ENCODE peak calls at places on chromosomes 11 and 22, in ten cellular contexts. J is heart left ventricle, C is GM23338, N is mesenchymal stem cell, O is neuronal stem cell, H is tibial nerve, L is upper lobe of left lung, A is cardiac muscle cell, Y is Panc1, F is mammary epithelial cell. M is an unnamed sample.

GRCh38 chr11:44751066-44751465 is 24.3 kb downstream of the TSPAN18 start:
- DNase-seq in O (no peak), J (no peak), N (no peak), H (no peak), L (no peak), C (no peak), A (no peak), F (no peak), Y (no peak), M (no peak)

GRCh38 chr22:36486619-36487384 is 5.4 kb upstream of the TXN2 start:
- DNase-seq in F (peak; percentile 47), N (peak; percentile 80), J (peak; percentile 53), C (peak; percentile 81), A (peak; percentile 67), Y (no peak), L (no peak), H (peak; percentile 49), O (no peak), M (no peak)

GRCh38 chr11:61532136-61533038 is 23.8 kb downstream of the LRRC10B start:
- DNase-seq in O (no peak), A (peak; percentile 33), J (no peak), L (no peak), C (peak; percentile 85), Y (peak; percentile 33), N (peak; percentile 25), H (peak; percentile 12), F (peak; percentile 46), M (no peak)

GRCh38 chr22:42172385-42173172 is 42.0 kb upstream of the CYP2D6 start:
- DNase-seq in N (no peak), J (no peak), F (no peak), A (peak; percentile 47), L (no peak), H (no peak), Y (no peak), C (no peak), O (no peak), M (no peak)

GRCh38 chr11:60915250-60915914 is 1.4 kb downstream of the TMEM109 start:
- DNase-seq in L (no peak), H (peak; percentile 45), Y (no peak), F (peak; percentile 78), O (peak; percentile 77), J (peak; percentile 75), N (peak; percentile 75), C (peak; percentile 85), A (peak; percentile 56), M (peak; percentile 88)

GRCh38 chr11:58004664-58005063 is 19.0 kb upstream of the OR9Q1 start:
- DNase-seq in F (no peak), N (no peak), O (no peak), Y (no peak), A (peak; percentile 32), L (no peak), J (no peak), C (no peak), H (no peak), M (no peak)

GRCh38 chr22:38513063-38513462 is 7.0 kb upstream of the DDX17 start:
- DNase-seq in F (no peak), L (no peak), J (no peak), N (no peak), C (peak; percentile 74), H (no peak), O (no peak), Y (no peak), A (no peak), M (no peak)

GRCh38 chr11:94046796-94047195 is 25.6 kb downstream of the HEPHL1 start:
- DNase-seq in Y (no peak), A (no peak), O (no peak), F (peak; percentile 20), N (no peak), C (no peak), H (no peak), L (no peak), J (no peak), M (no peak)

GRCh38 chr22:20127869-20128618 is 3.6 kb upstream of the ZDHHC8 start:
- DNase-seq in L (peak; percentile 26), C (no peak), O (no peak), J (no peak), F (no peak), Y (no peak), H (no peak), A (no peak), N (no peak), M (no peak)
- H3K4me1 ChIP-seq in L (peaks cover 7% of the 10 kb centered on the region), C (no peaks in the 10 kb centered on the region), O (peaks cover 8% of the 10 kb centered on the region), J (peaks cover 3% of the 10 kb centered on the region), F (peaks cover 9% of the 10 kb centered on the region), Y (no peaks in the 10 kb centered on the region), H (peaks cover 8% of the 10 kb centered on the region), A (peaks cover 9% of the 10 kb centered on the region), N (peaks cover 19% of the 10 kb centered on the region), M (no peaks in the 10 kb centered on the region)

GRCh38 chr11:34357646-34358257 is at the start of gene ABTB2:
- DNase-seq in N (peak; percentile 97), L (peak; percentile 99), C (peak; percentile 100), O (peak; percentile 96), A (peak; percentile 99), J (peak; percentile 98), Y (peak; percentile 81), H (peak; percentile 99), F (peak; percentile 96), M (peak; percentile 99)

GRCh38 chr11:34360056-34360455 is 2.2 kb upstream of the ABTB2 start:
- DNase-seq in F (no peak), C (no peak), Y (no peak), J (no peak), H (no peak), O (no peak), L (no peak), N (no peak), A (no peak), M (no peak)

GRCh38 chr11:34359548-34359891 is 1.7 kb upstream of the ABTB2 start:
- DNase-seq in Y (no peak), O (no peak), H (no peak), L (no peak), J (no peak), F (no peak), C (no peak), N (no peak), A (no peak), M (no peak)

GRCh38 chr11:34358258-34358665 is 452 bp upstream of the ABTB2 start:
- DNase-seq in J (peak; percentile 63), Y (no peak), L (no peak), H (peak; percentile 33), C (peak; percentile 75), A (peak; percentile 69), N (peak; percentile 61), O (peak; percentile 67), F (peak; percentile 82), M (peak; percentile 89)

GRCh38 chr11:34358666-34359547 is 1.1 kb upstream of the ABTB2 start:
- DNase-seq in J (peak; percentile 76), H (peak; percentile 94), A (peak; percentile 87), F (peak; percentile 64), Y (peak; percentile 62), N (peak; percentile 81), O (peak; percentile 79), C (peak; percentile 88), L (peak; percentile 90), M (peak; percentile 82)
- H3K27ac ChIP-seq in J (peak overlapping the region; percentile 49), H (no peak overlapping the region), A (no peak overlapping the region), F (peak overlapping the region; percentile 46), Y (peak overlapping the region; percentile 86), N (no peak overlapping the region), O (no peak overlapping the region), C (peak overlapping the region; percentile 95), L (peak overlapping the region; percentile 72), M (no peak overlapping the region)

DNA sequence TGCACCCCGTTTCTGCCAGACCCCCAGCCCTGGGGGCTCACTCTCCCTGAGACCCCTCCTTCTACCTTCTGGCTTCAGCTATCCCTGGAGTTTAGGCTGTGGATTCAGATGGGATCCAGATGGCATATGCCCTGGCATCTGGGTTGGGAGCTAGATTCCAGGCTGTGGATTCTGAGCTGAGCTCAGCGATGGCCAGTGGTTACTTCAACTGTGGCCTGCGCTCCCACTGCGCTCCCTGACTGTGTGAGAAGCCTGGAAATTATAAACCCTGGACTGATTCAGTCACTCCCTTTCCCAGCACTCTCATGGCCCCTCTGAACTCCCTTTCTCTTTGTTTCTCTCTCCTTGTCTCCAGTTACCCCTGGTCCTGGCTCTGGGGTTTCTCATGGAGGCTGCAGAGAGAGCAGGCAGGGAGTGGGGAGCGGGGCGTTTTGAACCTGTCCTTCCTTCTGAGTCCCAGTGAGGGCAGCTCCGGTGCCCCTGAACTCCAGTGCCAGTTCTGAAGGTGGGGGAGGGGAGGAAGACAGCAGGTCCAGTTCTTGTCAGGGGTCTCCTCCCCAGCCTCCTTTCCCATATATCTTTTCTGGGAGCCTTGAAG is 4.8 kb downstream of the ARHGEF17 start:
- DNase-seq in J (no peak), C (no peak), A (no peak), O (no peak), H (no peak), N (peak; percentile 54), L (no peak), F (no peak), Y (no peak), M (no peak)
- H3K4me3 ChIP-seq in J (peak overlapping the region; percentile 90), C (no peak overlapping the region), A (peak overlapping the region; percentile 17), O (peak overlapping the region; percentile 60), H (peak overlapping the region; percentile 71), N (peak overlapping the region; percentile 89), L (peak overlapping the region; percentile 69), F (no peak overlapping the region), Y (no peak overlapping the region), M (peak overlapping the region; percentile 62)

GRCh38 chr22:17777005-17777716 is 2.9 kb upstream of the BID start:
- DNase-seq in Y (no peak), O (no peak), C (no peak), J (no peak), N (no peak), H (no peak), F (no peak), L (peak; percentile 56), A (no peak), M (peak; percentile 74)
- H3K4me1 ChIP-seq in Y (peaks cover 34% of the 10 kb centered on the region), O (peaks cover 19% of the 10 kb centered on the region), C (peaks cover 13% of the 10 kb centered on the region), J (no peaks in the 10 kb centered on the region), N (peaks cover 39% of the 10 kb centered on the region), H (peaks cover 10% of the 10 kb centered on the region), F (peaks cover 27% of the 10 kb centered on the region), L (peaks cover 24% of the 10 kb centered on the region), A (peaks cover 9% of the 10 kb centered on the region), M (no peaks in the 10 kb centered on the region)

DNA sequence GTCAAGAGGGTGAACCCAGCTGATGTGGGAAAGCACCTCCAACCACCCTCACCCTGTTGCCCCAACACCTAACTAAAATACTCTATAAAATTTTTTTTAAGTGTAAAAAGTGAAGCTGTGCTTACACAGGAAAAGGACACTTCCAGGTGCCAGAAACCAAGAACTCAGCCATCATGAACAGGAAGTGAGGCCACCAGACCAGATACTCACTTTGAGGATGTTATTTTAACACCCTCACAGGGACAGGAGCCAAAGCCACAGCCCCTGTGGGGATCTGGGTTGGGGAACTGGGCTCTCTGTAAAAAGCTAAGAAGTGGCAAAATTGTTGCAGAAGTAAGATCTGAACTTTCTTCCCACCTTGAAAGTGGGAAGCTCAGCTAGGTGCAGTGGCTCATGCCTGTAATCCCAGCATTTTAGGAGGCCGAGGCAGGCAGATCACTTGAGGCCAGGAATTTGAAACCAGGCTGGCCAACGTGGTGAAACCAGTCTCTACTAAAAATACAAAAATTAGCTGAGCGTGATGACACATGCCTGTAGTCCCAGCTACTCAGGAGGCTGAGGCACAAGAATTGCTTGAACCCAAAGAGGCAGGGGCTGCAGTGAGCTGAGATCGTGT is 3.8 kb downstream of the RSPH14 start:
- DNase-seq in A (peak; percentile 8), C (no peak), F (peak; percentile 33), H (no peak), L (no peak), Y (no peak), J (no peak), O (no peak), N (no peak), M (no peak)
- H3K27ac ChIP-seq in A (no peak overlapping the region), C (no peak overlapping the region), F (peak overlapping the region; percentile 34), H (no peak overlapping the region), L (peak overlapping the region; percentile 53), Y (no peak overlapping the region), J (no peak overlapping the region), O (no peak overlapping the region), N (no peak overlapping the region), M (no peak overlapping the region)

M was measured in aorta.